ENCODE peak calls at places on chromosomes 12 and 14, in six cellular contexts. O, V, M, F, D and E are unnamed samples.

GRCh38 chr12:11814362-11814761 is 164.9 kb downstream of the ETV6 start:
- DNase-seq in V (no peak), O (peak), F (no peak), M (no peak), D (no peak), E (no peak)

GRCh38 chr12:88247241-88247643 is 105.1 kb downstream of the TMTC3 start:
- DNase-seq in O (peak), D (peak), M (no peak), F (no peak), V (no peak), E (no peak)

GRCh38 chr12:69157023-69157655 is 82.2 kb upstream of the CPSF6 start:
- DNase-seq in O (peak), F (peak), D (peak), V (peak), M (peak), E (peak)

GRCh38 chr12:39638840-39639239 is 19.2 kb upstream of the ABCD2 start:
- DNase-seq in F (no peak), O (no peak), V (no peak), D (no peak), M (no peak), E (no peak)

GRCh38 chr12:64522316-64522715 is 70.4 kb downstream of the TBK1 start:
- DNase-seq in M (no peak), D (no peak), O (no peak), F (no peak), V (no peak), E (no peak)

GRCh38 chr12:13594731-13595514 is 386.5 kb downstream of the GRIN2B start:
- DNase-seq in M (no peak), F (no peak), D (no peak), O (no peak), V (no peak), E (no peak)

GRCh38 chr12:47882796-47883546 is 21.8 kb downstream of the VDR start:
- DNase-seq in V (peak), D (no peak), O (no peak), F (no peak), M (no peak), E (no peak)

GRCh38 chr12:27652174-27652763 is 44.0 kb upstream of the REP15 start:
- DNase-seq in V (no peak), F (peak), M (peak), D (peak), O (peak), E (no peak)

GRCh38 chr12:84772281-84772680 is 140.3 kb downstream of the SLC6A15 start:
- DNase-seq in V (no peak), M (no peak), F (no peak), O (no peak), D (no peak), E (no peak)

GRCh38 chr12:112977139-112977538 is 1.2 kb upstream of the OAS2 start:
- DNase-seq in D (no peak), F (no peak), V (no peak), M (no peak), O (no peak), E (no peak)

DNA sequence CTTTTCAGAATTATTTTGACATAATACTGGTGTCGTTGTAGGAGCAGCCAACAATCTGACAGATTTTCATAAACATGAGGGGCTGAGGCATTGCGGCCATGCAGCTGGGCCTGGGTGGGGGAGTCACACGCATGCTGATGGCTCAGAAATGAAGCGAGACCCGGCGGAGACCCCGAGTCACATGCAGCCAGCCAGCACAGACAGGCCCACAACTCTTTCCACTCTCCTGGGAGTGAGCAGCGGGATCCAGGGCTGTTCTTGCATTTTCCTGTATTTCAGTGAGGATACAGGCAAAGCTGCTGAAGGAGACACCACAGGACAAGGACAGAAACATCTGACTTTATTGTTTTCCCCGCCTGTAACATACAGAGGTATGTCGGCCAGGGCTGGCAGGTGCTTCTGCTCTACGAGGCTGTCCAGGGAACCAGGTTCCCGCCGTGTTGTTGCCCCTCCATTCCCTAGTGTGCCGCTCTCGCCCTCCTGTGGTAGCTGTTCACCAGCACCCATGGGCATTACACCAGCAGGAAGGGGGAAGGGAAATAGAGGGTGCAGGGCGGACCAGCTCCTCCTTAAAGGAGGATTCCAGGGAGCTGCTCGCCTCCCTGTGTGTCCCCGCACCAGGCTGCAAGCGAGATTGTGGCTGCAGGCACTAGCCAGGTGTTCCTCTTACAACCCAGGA is 30.5 kb downstream of the FZD10 start:
- DNase-seq in M (no peak), V (no peak), F (no peak), O (no peak), D (peak), E (no peak)
- TF ChIP-seq CTCF in M (no peak), V (no peak), F (no peak), O (no peak), D (no peak), E (no peak)

GRCh38 chr14:106831322-106831720 is 1304.9 kb downstream of the TMEM121 start:
- DNase-seq in V (no peak), D (peak), M (no peak), O (no peak), F (no peak), E (no peak)
- TF ChIP-seq CTCF in V (peak), D (no peak), M (no peak), O (peak), F (peak), E (no peak)

GRCh38 chr14:99807413-99808132 is 14.4 kb downstream of the EML1 start:
- DNase-seq in F (no peak), V (no peak), M (peak), O (no peak), D (peak), E (no peak)
- TF ChIP-seq CTCF in F (no peak), V (no peak), M (no peak), O (no peak), D (no peak), E (no peak)

DNA sequence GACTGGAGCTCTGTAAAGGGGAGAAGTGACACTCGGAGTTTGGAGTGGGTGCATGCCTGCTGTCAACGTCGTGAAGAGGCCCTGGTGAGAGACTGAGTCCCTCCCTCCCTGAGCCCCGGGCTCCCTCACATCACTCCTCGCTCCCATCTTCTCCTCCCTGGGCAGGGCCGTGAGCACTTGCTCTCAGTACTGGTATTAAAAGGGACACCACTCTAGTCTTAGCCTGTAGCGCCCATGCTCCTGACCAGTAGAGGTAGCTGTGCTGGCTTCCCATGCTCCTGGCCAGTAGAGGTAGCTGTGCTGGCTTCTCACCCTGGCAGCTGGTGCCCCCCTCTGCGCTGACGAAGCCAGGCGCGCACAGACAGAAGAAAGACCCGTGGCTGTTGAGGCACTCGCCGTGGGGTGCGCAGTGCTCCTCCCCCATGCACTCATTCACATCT is 14.7 kb downstream of the ISCA2 start:
- DNase-seq in V (no peak), M (no peak), D (peak), F (no peak), O (no peak), E (peak)
- TF ChIP-seq CTCF in V (no peak), M (no peak), D (peak), F (no peak), O (no peak), E (no peak)

GRCh38 chr12:98578392-98578791 is 15.1 kb upstream of the SLC25A3 start:
- DNase-seq in V (no peak), D (no peak), F (no peak), O (no peak), M (no peak), E (no peak)
- TF ChIP-seq CTCF in V (no peak), D (no peak), F (no peak), O (no peak), M (no peak), E (no peak)

DNA sequence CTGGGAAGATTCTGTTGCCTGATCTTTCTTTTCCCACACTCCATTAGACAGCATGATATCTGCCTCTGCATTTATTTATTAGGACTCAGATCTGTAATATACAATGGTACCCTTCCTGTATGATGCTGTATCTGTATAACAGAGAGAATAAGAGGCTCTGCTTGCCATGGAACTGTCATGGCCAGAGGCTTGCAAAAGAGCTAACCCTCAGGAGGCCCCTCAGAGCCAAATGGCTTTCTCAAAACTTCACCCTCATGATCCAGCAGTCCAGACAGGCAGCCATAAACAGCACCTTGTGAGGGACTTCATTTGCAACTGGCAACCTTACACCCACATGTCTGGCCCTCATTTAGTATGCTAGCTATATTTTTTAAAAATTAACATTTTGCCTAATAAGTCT is 57.6 kb downstream of the TMEM30B start:
- DNase-seq in F (no peak), D (no peak), O (no peak), V (no peak), M (no peak), E (no peak)
- TF ChIP-seq CTCF in F (no peak), D (no peak), O (no peak), V (no peak), M (no peak), E (no peak)

DNA sequence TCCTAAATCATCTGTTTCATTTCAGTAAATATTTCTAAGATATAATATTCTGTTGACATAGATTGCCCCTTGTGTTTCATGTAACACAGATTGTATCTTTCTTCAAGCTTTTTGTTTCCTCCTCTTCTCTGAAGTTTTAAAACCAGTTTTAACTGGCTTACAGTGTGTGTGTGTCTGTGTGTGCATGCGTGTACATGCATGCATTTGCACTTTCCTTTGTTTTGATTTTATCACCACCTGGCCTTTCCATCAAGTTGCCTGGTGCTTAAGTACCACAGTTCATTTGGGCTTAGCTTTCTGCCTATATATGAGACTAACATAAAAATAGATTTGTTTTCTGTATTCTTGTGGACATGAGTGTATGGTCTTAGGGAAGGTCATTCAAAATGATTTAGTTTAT is 31.9 kb downstream of the ETNK1 start:
- DNase-seq in D (no peak), M (no peak), V (no peak), O (no peak), F (no peak), E (no peak)
- TF ChIP-seq CTCF in D (no peak), M (no peak), V (no peak), O (no peak), F (no peak), E (no peak)